ENCODE peak calls at places on chromosomes 2 and 18, in four cellular contexts. V, D, A and H are unnamed samples.

GRCh38 chr2:99858951-99859596 is 283.3 kb downstream of the AFF3 start:
- DNase-seq in D (no peak), A (no peak), V (no peak), H (no peak)

GRCh38 chr2:159904127-159904564 is 106.1 kb upstream of the CD302 start:
- DNase-seq in A (no peak), D (peak), V (no peak), H (no peak)

GRCh38 chr2:214310319-214310718 is 100.5 kb upstream of the VWC2L start:
- DNase-seq in V (no peak), D (no peak), A (no peak), H (no peak)

GRCh38 chr18:67282796-67283195 is 233.7 kb downstream of the DSEL start:
- DNase-seq in A (no peak), D (no peak), V (no peak), H (no peak)

GRCh38 chr18:70450658-70451253 is 161.9 kb downstream of the SOCS6 start:
- DNase-seq in D (no peak), A (no peak), V (peak), H (no peak)

GRCh38 chr2:26763019-26763418 is 1.1 kb upstream of the SLC35F6 start:
- DNase-seq in D (no peak), V (no peak), A (no peak), H (no peak)

GRCh38 chr2:72128059-72128842 is 19.4 kb downstream of the CYP26B1 start:
- DNase-seq in D (no peak), A (no peak), V (no peak), H (no peak)

GRCh38 chr2:85718006-85718391 is 23.8 kb downstream of the GNLY start:
- DNase-seq in V (no peak), A (no peak), D (no peak), H (no peak)

GRCh38 chr2:75431757-75432156 is 129.0 kb downstream of the EVA1A start:
- DNase-seq in A (no peak), V (no peak), D (no peak), H (no peak)

GRCh38 chr2:85611705-85612587 is at the start of gene C2orf68:
- DNase-seq in D (peak), V (peak), A (peak), H (peak)

GRCh38 chr2:180892081-180892480 is 88.3 kb upstream of the UBE2E3 start:
- DNase-seq in V (no peak), D (no peak), A (no peak), H (no peak)

GRCh38 chr2:152336854-152337510 is 2.0 kb downstream of the FMNL2 start:
- DNase-seq in A (no peak), D (no peak), V (peak), H (peak)

GRCh38 chr18:45324489-45325111 is 290.7 kb upstream of the SLC14A2 start:
- DNase-seq in V (no peak), D (no peak), A (peak), H (peak)